ENCODE peak calls at places on chromosomes 16 and 17, in four cellular contexts. One of them, this sample, is unnamed.

GRCh38 chr16:84755004-84755672 is 55.3 kb downstream of the USP10 start:
- DNase-seq in SK-N-SH: no peak
- DNase-seq in H1: no peak
- DNase-seq in K562: no peak
- DNase-seq in this sample: no peak

GRCh38 chr16:54647216-54647615 is 283.4 kb upstream of the IRX5 start:
- DNase-seq in SK-N-SH: no peak
- DNase-seq in H1: no peak
- DNase-seq in K562: no peak
- DNase-seq in this sample: no peak

GRCh38 chr17:34614698-34615097 is 35.3 kb downstream of the TMEM132E start:
- DNase-seq in SK-N-SH: no peak
- DNase-seq in H1: no peak
- DNase-seq in K562: no peak
- DNase-seq in this sample: no peak

GRCh38 chr16:81627024-81627423 is 152.1 kb upstream of the PLCG2 start:
- DNase-seq in SK-N-SH: no peak
- DNase-seq in H1: no peak
- DNase-seq in K562: no peak
- DNase-seq in this sample: no peak

GRCh38 chr17:74414510-74414909 is 17.4 kb upstream of the GPRC5C start:
- DNase-seq in SK-N-SH: no peak
- DNase-seq in H1: no peak
- DNase-seq in K562: no peak
- DNase-seq in this sample: peak

GRCh38 chr17:1511756-1512321 is 4.6 kb downstream of the INPP5K start:
- DNase-seq in SK-N-SH: no peak
- DNase-seq in H1: no peak
- DNase-seq in K562: peak
- DNase-seq in this sample: no peak

GRCh38 chr17:31858647-31859486 is at the start of gene COPRS:
- DNase-seq in SK-N-SH: peak
- DNase-seq in H1: peak
- DNase-seq in K562: peak
- DNase-seq in this sample: no peak

GRCh38 chr17:80424261-80424660 is 9.3 kb downstream of the ENDOV start:
- DNase-seq in SK-N-SH: peak
- DNase-seq in H1: no peak
- DNase-seq in K562: no peak
- DNase-seq in this sample: no peak

GRCh38 chr17:18381158-18381952 is 3.8 kb downstream of the EVPLL start:
- DNase-seq in SK-N-SH: no peak
- DNase-seq in H1: no peak
- DNase-seq in K562: no peak
- DNase-seq in this sample: no peak

GRCh38 chr16:62967606-62968005 is 931.4 kb upstream of the CDH8 start:
- DNase-seq in SK-N-SH: no peak
- DNase-seq in H1: no peak
- DNase-seq in K562: no peak
- DNase-seq in this sample: no peak

GRCh38 chr16:6258056-6258455 is 1074.6 kb upstream of the RBFOX1 start:
- DNase-seq in SK-N-SH: no peak
- DNase-seq in H1: no peak
- DNase-seq in K562: no peak
- DNase-seq in this sample: no peak

GRCh38 chr17:46003907-46004748 is 5.1 kb downstream of the STH start:
- DNase-seq in SK-N-SH: peak
- DNase-seq in H1: no peak
- DNase-seq in K562: no peak
- DNase-seq in this sample: no peak

GRCh38 chr16:12900599-12901203 is 697 bp upstream of the SHISA9 start:
- DNase-seq in SK-N-SH: peak
- DNase-seq in H1: peak
- DNase-seq in K562: no peak
- DNase-seq in this sample: no peak

GRCh38 chr17:36608280-36608679 is 6.9 kb downstream of the MRM1 start:
- DNase-seq in SK-N-SH: no peak
- DNase-seq in H1: no peak
- DNase-seq in K562: no peak
- DNase-seq in this sample: no peak

GRCh38 chr16:85037050-85037410 is 9.4 kb downstream of the KIAA0513 start:
- DNase-seq in SK-N-SH: no peak
- DNase-seq in H1: no peak
- DNase-seq in K562: peak
- DNase-seq in this sample: no peak

GRCh38 chr17:49022391-49022941 is 25.3 kb downstream of the IGF2BP1 start:
- DNase-seq in SK-N-SH: no peak
- DNase-seq in H1: peak
- DNase-seq in K562: peak
- DNase-seq in this sample: no peak

GRCh38 chr16:86377251-86378022 is 132.9 kb upstream of the FOXF1 start:
- DNase-seq in SK-N-SH: no peak
- DNase-seq in H1: no peak
- DNase-seq in K562: no peak
- DNase-seq in this sample: no peak

DNA sequence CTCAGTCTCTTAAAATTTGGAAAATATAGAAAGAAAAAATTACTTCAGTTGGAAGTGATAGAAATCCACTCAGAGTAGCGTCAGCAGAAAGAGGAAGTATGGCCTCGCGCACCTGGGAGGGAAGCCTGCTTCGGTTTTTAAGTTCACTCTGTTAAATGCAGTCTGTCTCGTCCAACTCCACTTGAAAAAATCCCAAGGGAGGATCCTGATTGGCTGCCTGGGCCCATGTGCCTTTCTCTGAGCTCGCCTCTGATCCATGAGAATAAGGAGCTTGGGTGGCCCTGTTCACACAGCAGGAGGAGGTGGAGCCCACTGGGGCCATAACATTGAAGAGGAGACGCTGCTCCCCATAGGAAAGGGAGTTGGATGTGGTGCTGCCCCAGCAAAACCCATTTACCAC is 40.7 kb downstream of the DNAJA2 start:
- DNase-seq in SK-N-SH: no peak
- DNase-seq in H1: peak
- DNase-seq in K562: no peak
- DNase-seq in this sample: no peak
- TF ChIP-seq NRF1 in SK-N-SH: no peak
- TF ChIP-seq NRF1 in H1: no peak
- TF ChIP-seq NRF1 in K562: peak
- TF ChIP-seq NRF1 in this sample: no peak

DNA sequence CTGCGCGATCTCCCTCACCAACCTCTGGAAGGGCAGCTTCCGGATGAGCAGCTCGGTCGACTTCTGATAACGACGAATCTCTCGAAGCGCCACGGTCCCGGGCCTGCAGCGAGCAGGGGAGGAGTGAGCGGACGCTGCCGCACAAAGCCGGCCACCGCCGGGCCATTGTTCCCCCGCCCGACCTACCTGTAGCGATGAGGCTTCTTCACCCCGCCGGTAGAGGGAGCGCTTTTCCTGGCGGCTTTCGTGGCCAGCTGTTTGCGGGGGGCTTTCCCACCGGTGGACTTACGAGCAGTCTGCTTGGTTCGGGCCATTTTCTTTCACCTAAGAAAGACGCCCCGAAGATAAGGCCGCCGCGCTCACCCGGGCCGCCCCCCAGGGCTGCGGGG is 5.8 kb upstream of the UNK start:
- DNase-seq in SK-N-SH: no peak
- DNase-seq in H1: no peak
- DNase-seq in K562: no peak
- DNase-seq in this sample: no peak
- TF ChIP-seq NRF1 in SK-N-SH: no peak
- TF ChIP-seq NRF1 in H1: no peak
- TF ChIP-seq NRF1 in K562: no peak
- TF ChIP-seq NRF1 in this sample: no peak

GRCh38 chr17:57517216-57517518 is 227.9 kb downstream of the CCDC182 start:
- DNase-seq in SK-N-SH: no peak
- DNase-seq in H1: no peak
- DNase-seq in K562: no peak
- DNase-seq in this sample: no peak
- TF ChIP-seq NRF1 in SK-N-SH: no peak
- TF ChIP-seq NRF1 in H1: no peak
- TF ChIP-seq NRF1 in K562: no peak
- TF ChIP-seq NRF1 in this sample: no peak

GRCh38 chr16:77868478-77868877 is 80.1 kb downstream of the VAT1L start:
- DNase-seq in SK-N-SH: no peak
- DNase-seq in H1: no peak
- DNase-seq in K562: no peak
- DNase-seq in this sample: peak

GRCh38 chr16:77871932-77872331 is 83.6 kb downstream of the VAT1L start:
- DNase-seq in SK-N-SH: no peak
- DNase-seq in H1: no peak
- DNase-seq in K562: no peak
- DNase-seq in this sample: no peak

GRCh38 chr16:77868052-77868451 is 79.7 kb downstream of the VAT1L start:
- DNase-seq in SK-N-SH: no peak
- DNase-seq in H1: no peak
- DNase-seq in K562: no peak
- DNase-seq in this sample: no peak

GRCh38 chr16:77873066-77873465 is 84.7 kb downstream of the VAT1L start:
- DNase-seq in SK-N-SH: no peak
- DNase-seq in H1: no peak
- DNase-seq in K562: no peak
- DNase-seq in this sample: no peak

GRCh38 chr16:77869997-77870813 is 81.8 kb downstream of the VAT1L start:
- DNase-seq in SK-N-SH: no peak
- DNase-seq in H1: no peak
- DNase-seq in K562: no peak
- DNase-seq in this sample: no peak
- TF ChIP-seq NRF1 in SK-N-SH: no peak
- TF ChIP-seq NRF1 in H1: no peak
- TF ChIP-seq NRF1 in K562: no peak
- TF ChIP-seq NRF1 in this sample: no peak

DNA sequence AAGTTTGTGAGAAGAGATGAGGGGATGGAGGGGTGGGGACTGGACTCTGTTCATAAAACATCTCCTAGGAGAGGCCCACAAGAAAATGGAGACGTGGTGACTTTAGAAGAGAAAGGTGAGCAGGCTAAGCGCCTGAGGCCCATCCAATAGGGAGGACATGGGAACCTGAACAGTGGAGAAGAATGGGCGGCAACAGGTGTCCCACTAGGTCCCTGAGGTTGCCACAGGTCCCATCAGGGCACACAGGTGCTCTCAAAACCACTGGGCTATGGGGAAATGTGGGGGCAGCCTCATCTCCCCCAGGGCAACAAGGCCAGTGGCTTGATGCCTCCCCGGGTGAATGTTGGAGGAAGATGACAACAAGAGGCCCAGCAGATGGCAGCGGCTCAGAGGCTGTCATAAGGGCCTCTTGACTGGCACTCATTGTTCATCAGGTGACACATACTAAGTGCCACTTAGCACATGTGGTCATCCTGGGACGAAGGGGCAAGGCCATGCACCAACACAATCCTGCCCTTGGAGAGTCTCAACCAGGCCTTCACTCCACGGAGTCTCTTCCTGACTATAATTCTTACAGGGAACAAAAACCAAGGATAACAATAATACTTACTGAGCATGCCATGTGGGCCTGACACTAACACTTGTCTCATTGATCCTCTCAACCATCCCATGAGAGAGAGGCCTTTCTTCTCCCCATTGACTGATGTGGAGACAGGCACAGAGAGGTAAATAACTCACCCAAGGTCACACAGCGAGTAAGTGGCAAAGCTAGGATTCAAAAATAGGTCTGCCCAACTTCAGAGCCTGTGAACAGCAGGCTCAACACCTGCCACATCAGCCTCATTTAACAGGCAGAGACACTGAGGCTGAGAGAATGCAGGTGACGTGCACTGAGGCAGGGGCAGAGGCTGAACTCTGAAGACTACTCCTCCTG is 38.0 kb downstream of the CUEDC1 start:
- DNase-seq in SK-N-SH: no peak
- DNase-seq in H1: no peak
- DNase-seq in K562: no peak
- DNase-seq in this sample: no peak
- TF ChIP-seq NRF1 in SK-N-SH: no peak
- TF ChIP-seq NRF1 in H1: no peak
- TF ChIP-seq NRF1 in K562: no peak
- TF ChIP-seq NRF1 in this sample: no peak

This sample was measured in GM12878.